ENCODE peak calls at places on chromosomes 5 and 9, in eight cellular contexts. G is pancreas, V is IMR-90, C is ovary, W is cardiac muscle cell, H is HAP-1, A is psoas muscle, R is Peyer's patch. F is an unnamed sample. For H3K36me3 and H3K4me1, the result is how much of the 10 kb centered on the place peaks cover.

GRCh38 chr5:589588-589987 is 22.6 kb upstream of the CEP72 start:
- DNase-seq in G (no peak), V (no peak), C (no peak), W (no peak), H (no peak), A (no peak), R (no peak), F (no peak)

GRCh38 chr5:52999357-52999949 is 10.3 kb downstream of the ITGA2 start:
- DNase-seq in G (no peak), V (peak), C (no peak), W (no peak), H (no peak), A (no peak), R (no peak), F (no peak)

GRCh38 chr5:38500861-38501260 is 55.6 kb downstream of the LIFR start:
- DNase-seq in G (no peak), V (peak), C (no peak), W (peak), H (no peak), A (no peak), R (no peak), F (no peak)

GRCh38 chr5:153863941-153864340 is 174.8 kb downstream of the FAM114A2 start:
- DNase-seq in G (no peak), V (no peak), C (no peak), W (no peak), H (no peak), A (no peak), R (no peak), F (no peak)

GRCh38 chr5:152271420-152271819 is 133.7 kb downstream of the NMUR2 start:
- DNase-seq in G (no peak), V (no peak), C (no peak), W (peak), H (peak), A (no peak), R (no peak), F (peak)

GRCh38 chr5:143800715-143801114 is 11.2 kb upstream of the HMHB1 start:
- DNase-seq in G (no peak), V (no peak), C (no peak), W (no peak), H (no peak), A (no peak), R (no peak), F (no peak)

GRCh38 chr9:93126825-93127368 is 7.2 kb downstream of the NINJ1 start:
- DNase-seq in G (peak), V (no peak), C (peak), W (peak), H (no peak), A (no peak), R (peak), F (no peak)

GRCh38 chr5:133993152-133993548 is 11.6 kb downstream of the VDAC1 start:
- DNase-seq in G (no peak), V (peak), C (no peak), W (peak), H (no peak), A (no peak), R (no peak), F (no peak)

GRCh38 chr5:74116266-74116665 is 490.3 kb downstream of the ARHGEF28 start:
- DNase-seq in G (no peak), V (peak), C (no peak), W (no peak), H (no peak), A (no peak), R (no peak), F (no peak)

GRCh38 chr5:1108008-1108864 is 3.6 kb downstream of the SLC12A7 start:
- DNase-seq in G (no peak), V (no peak), C (no peak), W (no peak), H (no peak), A (no peak), R (no peak), F (no peak)

GRCh38 chr5:167999182-167999581 is 292.3 kb upstream of the WWC1 start:
- DNase-seq in G (no peak), V (no peak), C (no peak), W (peak), H (no peak), A (no peak), R (no peak), F (no peak)

GRCh38 chr5:31934156-31934555 is 240.0 kb downstream of the GOLPH3 start:
- DNase-seq in G (no peak), V (no peak), C (no peak), W (no peak), H (peak), A (no peak), R (no peak), F (no peak)

GRCh38 chr9:101587644-101588043 is 7.1 kb downstream of the PPP3R2 start:
- DNase-seq in G (no peak), V (peak), C (no peak), W (no peak), H (no peak), A (no peak), R (no peak), F (no peak)

GRCh38 chr5:62686692-62687091 is 108.1 kb downstream of the LRRC70 start:
- DNase-seq in G (no peak), V (no peak), C (no peak), W (no peak), H (no peak), A (no peak), R (no peak), F (no peak)

GRCh38 chr9:100595391-100596199 is 17.7 kb downstream of the CAVIN4 start:
- DNase-seq in G (peak), V (peak), C (no peak), W (peak), H (peak), A (no peak), R (no peak), F (no peak)

GRCh38 chr9:12604154-12604825 is 88.9 kb upstream of the TYRP1 start:
- DNase-seq in G (no peak), V (no peak), C (no peak), W (peak), H (peak), A (no peak), R (no peak), F (no peak)

GRCh38 chr9:86494644-86495081 is 140.5 kb upstream of the TUT7 start:
- DNase-seq in G (no peak), V (peak), C (no peak), W (peak), H (no peak), A (no peak), R (no peak), F (no peak)

GRCh38 chr9:90296539-90296938 is 346.1 kb downstream of the DIRAS2 start:
- DNase-seq in G (no peak), V (no peak), C (no peak), W (no peak), H (no peak), A (no peak), R (no peak), F (no peak)

GRCh38 chr5:86679529-86679928 is 61.8 kb downstream of the COX7C start:
- DNase-seq in G (peak), V (peak), C (no peak), W (peak), H (peak), A (no peak), R (no peak), F (peak)

GRCh38 chr5:78886650-78887230 is 98.4 kb downstream of the ARSB start:
- DNase-seq in G (no peak), V (peak), C (no peak), W (peak), H (no peak), A (no peak), R (no peak), F (peak)

GRCh38 chr9:137632432-137633161 is 13.8 kb downstream of the EHMT1 start:
- DNase-seq in G (no peak), V (peak), C (no peak), W (no peak), H (no peak), A (no peak), R (peak), F (no peak)

GRCh38 chr9:20402273-20402875 is 219.9 kb downstream of the MLLT3 start:
- DNase-seq in G (no peak), V (peak), C (no peak), W (peak), H (no peak), A (no peak), R (no peak), F (no peak)

GRCh38 chr5:154528005-154528594 is 50.1 kb upstream of the HAND1 start:
- DNase-seq in G (no peak), V (no peak), C (no peak), W (no peak), H (no peak), A (no peak), R (no peak), F (no peak)

GRCh38 chr9:91905237-91905650 is 44.8 kb downstream of the ROR2 start:
- DNase-seq in G (no peak), V (no peak), C (no peak), W (no peak), H (no peak), A (no peak), R (no peak), F (no peak)

GRCh38 chr9:91903126-91903911 is 46.7 kb downstream of the ROR2 start:
- DNase-seq in G (no peak), V (no peak), C (no peak), W (no peak), H (no peak), A (no peak), R (no peak), F (no peak)

GRCh38 chr9:91904541-91905236 is 45.3 kb downstream of the ROR2 start:
- DNase-seq in G (no peak), V (no peak), C (no peak), W (no peak), H (no peak), A (no peak), R (no peak), F (no peak)

GRCh38 chr9:91900057-91900816 is 49.8 kb downstream of the ROR2 start:
- DNase-seq in G (no peak), V (no peak), C (no peak), W (peak), H (no peak), A (no peak), R (no peak), F (no peak)

GRCh38 chr9:91902465-91903125 is 47.4 kb downstream of the ROR2 start:
- DNase-seq in G (no peak), V (peak), C (no peak), W (no peak), H (no peak), A (no peak), R (no peak), F (no peak)
- H3K36me3 ChIP-seq in G (under half), V (under half), C (under half), W (under half), H (under half), A (under half), R (under half), F (under half)

GRCh38 chr5:141326088-141326854 is 4.0 kb upstream of the PCDHGA1 start:
- DNase-seq in G (no peak), V (peak), C (peak), W (peak), H (no peak), A (peak), R (peak), F (peak)
- H3K4me3 ChIP-seq in G (no peak), V (peak), C (peak), W (no peak), H (no peak), A (peak), R (peak), F (peak)

GRCh38 chr5:132491368-132492364 is 1.1 kb upstream of the IRF1 start:
- DNase-seq in G (peak), V (no peak), C (peak), W (no peak), H (no peak), A (no peak), R (peak), F (no peak)

GRCh38 chr5:132489871-132490483 is 596 bp downstream of the IRF1 start:
- DNase-seq in G (peak), V (peak), C (peak), W (peak), H (peak), A (peak), R (peak), F (no peak)

GRCh38 chr5:132492386-132492785 is 1.8 kb upstream of the IRF1 start:
- DNase-seq in G (no peak), V (peak), C (no peak), W (no peak), H (no peak), A (no peak), R (no peak), F (no peak)

GRCh38 chr5:132489051-132489770 is 1.4 kb downstream of the IRF1 start:
- DNase-seq in G (no peak), V (no peak), C (peak), W (no peak), H (no peak), A (no peak), R (peak), F (no peak)

GRCh38 chr5:132490484-132491367 is at the start of gene IRF1:
- DNase-seq in G (peak), V (peak), C (peak), W (peak), H (peak), A (peak), R (peak), F (peak)
- H3K4me1 ChIP-seq in G (under half), V (under half), C (under half), W (under half), H (under half), A (under half), R (half or more), F (half or more)

DNA sequence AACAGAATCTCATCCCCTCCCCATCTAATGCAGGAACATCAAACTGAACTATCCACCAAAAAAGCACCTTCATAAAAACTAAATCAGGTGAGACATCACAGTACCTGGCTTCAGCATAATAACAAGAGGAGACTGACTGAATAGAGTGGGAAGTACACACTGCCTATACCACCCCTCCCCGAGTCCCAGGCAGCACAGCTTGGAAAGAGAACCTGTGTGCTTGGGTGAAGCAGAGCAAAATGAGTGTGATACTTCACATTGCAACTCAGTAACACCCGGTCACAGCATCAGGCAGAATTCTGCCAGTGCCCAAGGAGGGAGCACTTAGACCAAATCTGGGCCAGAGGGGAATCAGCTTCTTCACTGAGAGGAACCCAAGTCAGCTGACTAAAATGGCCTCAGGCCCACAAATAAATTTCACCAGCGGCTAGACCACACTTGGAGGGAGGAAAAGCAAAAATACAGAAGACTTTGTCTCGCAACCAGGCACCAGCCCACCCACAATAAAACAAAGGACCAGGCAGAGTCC is 69.3 kb upstream of the OR2K2 start:
- DNase-seq in G (no peak), V (no peak), C (no peak), W (no peak), H (no peak), A (no peak), R (no peak), F (no peak)
- H3K36me3 ChIP-seq in G (under half), V (under half), C (under half), W (under half), H (half or more), A (half or more), R (under half), F (under half)

DNA sequence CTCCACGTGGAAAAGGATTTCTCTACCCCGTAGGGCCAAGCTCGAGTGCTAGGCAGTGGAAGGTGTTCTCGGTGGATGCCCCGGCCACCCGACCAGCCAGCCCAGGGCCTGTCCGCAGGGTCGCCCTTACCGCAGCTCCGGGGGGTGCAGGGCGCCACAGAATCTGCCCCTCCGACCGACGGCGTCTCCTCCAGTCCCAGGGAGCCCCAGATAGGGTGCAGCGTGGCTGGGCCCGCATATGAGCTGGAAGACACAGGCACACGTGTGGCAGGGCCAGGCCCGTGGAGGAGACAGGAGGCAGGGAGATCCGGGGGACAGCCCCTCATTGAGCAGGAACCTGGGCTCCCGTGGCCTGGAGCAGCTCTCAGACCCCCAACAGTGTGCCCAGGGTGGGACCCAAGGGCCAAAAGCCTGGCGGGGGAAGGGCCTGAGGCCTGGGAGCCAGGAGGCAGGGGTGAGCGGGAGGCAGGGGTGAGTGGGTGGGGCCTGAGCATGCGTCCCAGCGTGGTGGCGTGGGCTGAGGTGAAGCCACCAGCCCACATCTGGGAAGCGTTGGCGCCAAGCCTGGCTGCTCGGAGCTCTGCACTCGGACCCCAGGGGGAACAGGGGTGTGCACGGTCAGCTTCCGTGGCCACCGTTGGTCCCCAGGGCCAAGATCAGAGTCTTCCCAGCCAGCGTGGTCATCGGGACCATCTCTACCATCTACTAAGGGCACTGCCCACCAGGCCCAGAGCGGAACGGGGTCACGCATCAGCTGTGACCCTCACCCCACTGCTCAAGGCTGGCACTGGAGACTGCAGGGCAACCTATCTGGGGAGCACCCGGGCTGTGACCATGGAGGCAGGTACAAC is 22.2 kb downstream of the CCDC187 start:
- DNase-seq in G (no peak), V (no peak), C (no peak), W (no peak), H (no peak), A (no peak), R (no peak), F (no peak)
- H3K4me3 ChIP-seq in G (no peak), V (no peak), C (no peak), W (no peak), H (no peak), A (no peak), R (no peak), F (no peak)

DNA sequence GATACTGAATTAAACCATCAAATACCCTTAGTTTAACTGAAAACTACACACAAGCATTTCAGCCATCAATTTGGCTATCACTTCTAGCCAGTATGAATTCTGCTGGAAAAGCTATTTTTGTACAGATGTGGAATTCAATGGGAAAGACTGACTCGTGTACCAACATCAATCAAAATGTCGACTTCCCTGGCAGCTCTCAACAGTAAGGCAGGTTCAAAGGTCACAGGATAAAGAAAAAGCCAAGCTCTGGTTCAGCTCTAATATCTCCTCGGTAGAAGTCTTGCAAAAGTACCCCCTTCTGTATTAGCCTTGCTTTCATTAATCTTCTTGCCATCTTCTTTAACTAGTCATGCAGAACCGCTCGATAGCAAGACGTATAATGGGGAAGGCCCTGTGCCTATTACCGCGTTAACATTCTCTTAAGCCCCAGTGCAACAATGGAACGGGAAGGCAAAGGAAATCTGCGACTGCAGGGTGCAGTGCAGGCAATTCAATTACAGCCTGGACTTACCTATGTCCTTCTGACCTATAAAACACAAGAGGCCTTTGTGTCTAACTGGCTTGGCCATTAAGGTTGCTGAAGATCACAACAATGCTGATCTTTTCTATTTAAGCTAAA is 201.2 kb downstream of the GAPVD1 start:
- DNase-seq in G (no peak), V (peak), C (no peak), W (no peak), H (peak), A (no peak), R (no peak), F (no peak)
- H3K4me1 ChIP-seq in G (under half), V (under half), C (under half), W (half or more), H (under half), A (under half), R (under half), F (under half)

DNA sequence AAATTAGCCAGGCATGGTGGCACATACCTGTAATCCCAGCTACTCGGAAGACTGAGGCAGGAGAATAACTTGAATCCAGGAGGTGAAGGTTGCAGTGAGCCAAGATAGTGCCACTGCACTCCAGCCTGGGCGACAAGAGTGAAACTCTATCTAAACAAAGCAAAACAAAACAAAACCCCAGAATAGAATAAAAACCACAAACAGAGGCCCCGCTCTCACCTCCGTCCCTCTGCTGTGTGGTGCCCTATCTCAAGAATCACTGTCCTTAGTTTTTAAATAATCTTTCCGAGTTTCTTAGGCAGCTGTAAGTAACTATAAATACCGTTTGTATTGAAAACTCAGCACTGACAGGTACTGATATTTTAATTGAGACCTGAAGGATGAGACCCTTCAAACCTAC is 42.7 kb upstream of the IER5L start:
- DNase-seq in G (no peak), V (no peak), C (no peak), W (no peak), H (no peak), A (no peak), R (no peak), F (no peak)
- H3K36me3 ChIP-seq in G (under half), V (under half), C (under half), W (under half), H (under half), A (under half), R (under half), F (under half)

GRCh38 chr9:127556871-127557270 is 55.2 kb upstream of the STXBP1 start:
- DNase-seq in G (no peak), V (no peak), C (no peak), W (no peak), H (no peak), A (no peak), R (no peak), F (no peak)
- H3K4me3 ChIP-seq in G (no peak), V (no peak), C (no peak), W (no peak), H (no peak), A (no peak), R (no peak), F (peak)

F was measured in CD4-positive, alpha-beta memory T cell.